ENCODE peak calls at places on chromosomes 11 and 22, in five cellular contexts. T, W, H, O and U are unnamed samples.

GRCh38 chr22:18059473-18059872 is 18.3 kb upstream of the PEX26 start:
- DNase-seq in T (no peak), W (no peak), H (no peak), O (no peak), U (no peak)

GRCh38 chr11:118699508-118700220 is 20.2 kb upstream of the TREH start:
- DNase-seq in W (no peak), T (no peak), H (no peak), O (peak; percentile 70), U (no peak)

GRCh38 chr11:35584321-35584720 is 33.9 kb upstream of the FJX1 start:
- DNase-seq in O (no peak), H (no peak), W (no peak), T (no peak), U (peak; percentile 89)

GRCh38 chr22:40890881-40891280 is 29.0 kb upstream of the DNAJB7 start:
- DNase-seq in T (no peak), W (no peak), O (no peak), H (no peak), U (peak; percentile 46)

GRCh38 chr22:37007666-37008065 is 11.6 kb downstream of the TST start:
- DNase-seq in O (no peak), T (peak; percentile 46), W (no peak), H (no peak), U (no peak)

GRCh38 chr11:31926816-31927528 is 115.8 kb upstream of the PAX6 start:
- DNase-seq in W (no peak), H (no peak), T (peak; percentile 15), O (no peak), U (no peak)

GRCh38 chr22:33909075-33909458 is 11.2 kb downstream of the LARGE1 start:
- DNase-seq in T (no peak), H (no peak), O (no peak), W (no peak), U (no peak)

GRCh38 chr22:30288414-30289125 is 735 bp downstream of the CASTOR1 start:
- DNase-seq in W (no peak), O (no peak), T (no peak), H (no peak), U (no peak)

GRCh38 chr11:8290122-8290810 is 26.6 kb upstream of the LMO1 start:
- DNase-seq in W (no peak), T (no peak), H (no peak), O (no peak), U (no peak)

GRCh38 chr11:19812096-19812495 is 99.5 kb downstream of the NAV2 start:
- DNase-seq in H (no peak), T (no peak), O (no peak), W (no peak), U (no peak)

GRCh38 chr11:118215262-118215661 is 9.5 kb downstream of the JAML start:
- DNase-seq in W (peak; percentile 52), O (peak; percentile 44), T (no peak), H (no peak), U (no peak)

GRCh38 chr11:60891103-60891741 is 15.2 kb downstream of the PRPF19 start:
- DNase-seq in H (peak; percentile 95), O (no peak), T (no peak), W (no peak), U (no peak)

GRCh38 chr11:67272327-67273259 is 6.3 kb downstream of the GRK2 start:
- DNase-seq in W (peak; percentile 45), H (no peak), O (no peak), T (no peak), U (no peak)

GRCh38 chr11:45917286-45917622 is 423 bp downstream of the PEX16 start:
- DNase-seq in W (no peak), H (no peak), O (peak; percentile 18), T (no peak), U (no peak)

GRCh38 chr11:17686185-17686980 is 33.0 kb upstream of the MYOD1 start:
- DNase-seq in T (no peak), W (no peak), O (no peak), H (no peak), U (peak; percentile 18)

GRCh38 chr11:108592591-108593213 is 866 bp downstream of the EXPH5 start:
- DNase-seq in T (peak; percentile 47), H (peak; percentile 62), O (peak; percentile 40), W (no peak), U (no peak)

GRCh38 chr22:28440517-28441366 is 238.9 kb downstream of the TTC28 start:
- DNase-seq in T (no peak), W (no peak), H (no peak), O (no peak), U (peak; percentile 75)

GRCh38 chr11:94813436-94813720 is 45.2 kb downstream of the AMOTL1 start:
- DNase-seq in T (no peak), W (no peak), H (no peak), O (no peak), U (no peak)

GRCh38 chr22:30635273-30636225 is at the start of gene SLC35E4:
- DNase-seq in T (peak; percentile 94), O (peak; percentile 97), H (peak; percentile 86), W (peak; percentile 69), U (peak; percentile 97)

GRCh38 chr22:37183432-37184379 is 4.3 kb downstream of the C1QTNF6 start:
- DNase-seq in T (no peak), O (no peak), W (no peak), H (no peak), U (no peak)

GRCh38 chr11:76798202-76798581 is 15.0 kb downstream of the TSKU start:
- DNase-seq in W (no peak), O (no peak), T (no peak), H (no peak), U (no peak)

GRCh38 chr22:44887941-44888366 is 121.9 kb downstream of the PHF21B start:
- DNase-seq in H (no peak), W (no peak), T (no peak), O (no peak), U (no peak)

GRCh38 chr22:44890416-44891292 is 119.2 kb downstream of the PHF21B start:
- DNase-seq in H (no peak), W (no peak), T (no peak), O (no peak), U (no peak)

GRCh38 chr22:44888491-44888941 is 121.3 kb downstream of the PHF21B start:
- DNase-seq in H (no peak), W (no peak), O (no peak), T (peak; percentile 56), U (no peak)

GRCh38 chr22:44891293-44891747 is 118.5 kb downstream of the PHF21B start:
- DNase-seq in O (no peak), T (no peak), H (no peak), W (no peak), U (no peak)

DNA sequence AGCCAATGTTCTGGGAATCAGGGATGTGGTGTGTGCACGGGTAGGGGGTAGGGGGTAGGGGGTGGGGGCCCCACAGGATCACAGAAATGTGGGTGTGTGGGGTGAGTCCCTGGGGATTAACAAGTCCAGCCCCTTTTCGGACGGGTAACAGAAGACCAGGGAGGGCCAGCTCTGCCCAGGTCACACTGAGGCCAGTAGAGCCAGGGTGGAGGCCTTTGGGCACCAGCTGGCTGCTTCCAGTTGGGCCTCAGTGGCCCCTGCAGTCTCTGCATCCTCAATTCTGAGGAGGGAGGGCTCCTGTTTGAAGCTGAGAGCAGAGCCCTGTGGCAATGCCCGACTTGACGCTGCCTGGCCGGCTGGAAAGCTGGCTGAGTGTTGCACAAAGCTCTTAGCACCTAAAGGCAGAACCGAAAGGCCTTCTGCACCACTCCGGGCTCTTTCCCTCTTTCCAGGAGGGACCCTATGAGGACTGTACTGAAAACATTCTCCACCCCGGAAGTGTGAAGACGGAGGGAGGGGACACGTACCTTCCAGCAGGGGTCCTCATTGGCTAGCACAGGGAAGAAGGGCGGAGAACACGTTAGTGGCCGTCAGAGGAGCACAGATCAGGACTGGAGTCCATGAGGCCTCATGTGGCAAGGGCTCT is 120.4 kb downstream of the PHF21B start:
- DNase-seq in W (no peak), T (peak; percentile 52), H (peak; percentile 24), O (no peak), U (no peak)
- TF ChIP-seq CTCF in W (no peak), T (peak; percentile 60), H (peak; percentile 14), O (no peak), U (no peak)

GRCh38 chr11:2389344-2390026 is 11.1 kb upstream of the TSSC4 start:
- DNase-seq in O (no peak), W (no peak), T (no peak), H (no peak), U (no peak)
- TF ChIP-seq CTCF in O (no peak), W (no peak), T (peak; percentile 37), H (peak; percentile 29), U (no peak)

DNA sequence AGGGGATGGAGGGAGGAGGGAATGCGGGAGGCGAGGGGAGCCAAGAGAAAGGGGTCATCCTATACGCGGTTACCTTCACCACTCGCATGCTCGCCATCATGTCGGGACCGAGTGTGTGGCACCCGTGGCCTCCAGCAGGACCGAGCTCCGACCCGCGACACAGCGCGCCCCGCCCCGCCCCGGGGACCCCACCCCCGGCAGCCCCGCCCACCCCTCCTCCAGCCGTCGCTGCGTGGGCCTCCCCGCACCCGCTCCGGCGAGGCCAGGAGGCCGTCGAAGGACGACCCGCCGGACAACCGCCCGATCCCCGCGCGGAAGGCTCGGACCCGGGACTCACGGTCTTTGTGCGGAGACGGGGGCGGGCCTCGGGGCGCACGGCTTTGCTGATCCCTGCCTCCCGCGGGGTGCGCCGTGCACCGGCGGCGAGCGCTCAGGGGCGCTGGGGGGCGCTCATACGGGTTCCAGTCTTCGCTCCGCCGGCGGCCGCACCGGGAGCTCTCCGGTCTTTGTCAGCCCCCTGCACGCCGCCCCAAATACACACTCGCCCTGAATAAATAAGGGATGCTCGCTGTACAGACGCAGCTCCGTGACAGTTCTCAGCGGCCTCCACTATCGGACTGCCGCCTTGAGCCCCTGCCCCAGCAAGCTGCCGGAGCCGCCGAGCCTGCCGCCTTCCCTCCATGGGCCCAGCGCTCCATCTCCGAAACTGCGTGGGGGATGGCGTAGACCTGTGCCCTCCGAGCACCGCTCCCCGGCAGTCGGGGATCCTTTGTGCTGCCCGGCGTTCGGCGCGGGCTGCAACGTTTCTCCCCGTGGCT is at the start of gene UBE2L6:
- DNase-seq in T (peak; percentile 74), O (peak; percentile 67), W (peak; percentile 42), H (peak; percentile 69), U (peak; percentile 33)
- TF ChIP-seq CTCF in T (peak; percentile 57), O (peak; percentile 93), W (no peak), H (no peak), U (no peak)

GRCh38 chr22:25139062-25139461 is 60.6 kb upstream of the CRYBB3 start:
- DNase-seq in W (no peak), T (no peak), O (no peak), H (no peak), U (no peak)

GRCh38 chr22:25143161-25144076 is 56.2 kb upstream of the CRYBB3 start:
- DNase-seq in H (no peak), T (no peak), O (no peak), W (no peak), U (no peak)

GRCh38 chr22:25146311-25146710 is 53.3 kb upstream of the CRYBB3 start:
- DNase-seq in H (no peak), O (no peak), T (no peak), W (no peak), U (no peak)

GRCh38 chr22:25144522-25144921 is 55.1 kb upstream of the CRYBB3 start:
- DNase-seq in W (no peak), T (no peak), O (no peak), H (no peak), U (no peak)

DNA sequence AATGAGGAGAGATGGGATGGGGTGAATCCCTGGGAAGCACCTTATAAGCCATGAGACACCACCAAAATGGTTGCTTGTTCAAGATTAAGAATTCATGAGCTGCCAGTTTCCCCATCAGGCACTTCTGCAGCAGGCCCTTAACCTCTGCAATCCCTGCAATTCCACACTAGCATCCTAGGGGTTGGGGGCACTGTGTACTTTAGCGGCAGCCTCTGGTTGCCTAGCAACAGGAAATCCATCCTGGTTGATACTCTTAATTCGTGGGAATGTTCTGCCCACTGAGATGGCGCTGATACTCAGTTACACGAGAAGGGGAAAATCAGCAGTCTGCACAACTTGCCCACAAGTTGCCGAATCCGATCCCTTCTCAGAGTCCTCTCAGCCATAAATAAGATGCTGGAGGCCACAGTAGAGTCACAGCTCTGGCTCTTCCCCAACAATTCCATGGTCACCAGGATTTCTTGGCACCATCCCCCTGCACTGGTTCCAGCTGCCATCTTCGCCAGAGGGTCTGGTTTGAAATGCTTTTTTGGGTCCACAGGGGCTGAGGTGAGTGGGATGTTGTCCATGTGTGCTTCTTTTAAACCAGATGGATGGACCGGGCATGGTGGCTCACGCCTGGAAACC is 57.6 kb upstream of the CRYBB3 start:
- DNase-seq in W (no peak), O (no peak), H (no peak), T (peak; percentile 78), U (no peak)
- TF ChIP-seq CTCF in W (no peak), O (no peak), H (no peak), T (no peak), U (no peak)